ENCODE peak calls at places on chromosomes 13 and 19, in eight cellular contexts. M, G, D, R, U, X, E and O are unnamed samples.

GRCh38 chr13:43229506-43229905 is 206.1 kb downstream of the DNAJC15 start:
- DNase-seq in E (peak), M (no peak), U (peak), R (peak), G (peak), D (no peak), X (peak), O (no peak)

GRCh38 chr13:46866150-46866549 is 30.7 kb downstream of the HTR2A start:
- DNase-seq in M (no peak), U (peak), G (peak), R (peak), D (peak), X (peak), E (peak), O (peak)

GRCh38 chr13:89832827-89833226 is 1514.7 kb upstream of the MIR17HG start:
- DNase-seq in E (no peak), R (no peak), D (no peak), X (no peak), U (no peak), G (no peak), M (no peak), O (no peak)

GRCh38 chr13:50016421-50016820 is 1.2 kb downstream of the KCNRG start:
- DNase-seq in X (peak), E (peak), R (no peak), U (peak), M (no peak), G (no peak), D (no peak), O (no peak)

GRCh38 chr13:37595162-37595561 is 3.4 kb downstream of the POSTN start:
- DNase-seq in E (no peak), D (no peak), R (no peak), M (no peak), U (peak), X (peak), G (peak), O (no peak)

GRCh38 chr13:61410669-61411297 is 4.9 kb downstream of the PCDH20 start:
- DNase-seq in R (no peak), M (no peak), D (no peak), E (no peak), G (peak), X (peak), U (peak), O (no peak)

GRCh38 chr19:29535432-29535831 is 9.6 kb downstream of the VSTM2B start:
- DNase-seq in E (no peak), D (peak), R (no peak), M (no peak), G (no peak), X (no peak), U (no peak), O (no peak)

GRCh38 chr19:35714601-35715354 is 3.0 kb upstream of the KMT2B start:
- DNase-seq in E (no peak), U (no peak), X (no peak), R (no peak), G (no peak), M (no peak), D (no peak), O (no peak)

GRCh38 chr13:104008571-104009435 is 942.6 kb upstream of the SLC10A2 start:
- DNase-seq in G (no peak), M (no peak), X (peak), R (peak), U (peak), E (no peak), D (no peak), O (no peak)

GRCh38 chr19:7098701-7099596 is 29.4 kb downstream of the ZNF557 start:
- DNase-seq in R (peak), M (peak), E (peak), X (peak), D (peak), U (peak), G (peak), O (peak)

GRCh38 chr19:54928299-54928698 is 19.0 kb downstream of the NLRP7 start:
- DNase-seq in U (no peak), E (no peak), G (no peak), M (no peak), R (no peak), D (no peak), X (no peak), O (no peak)

GRCh38 chr19:28862238-28862637 is 350.7 kb downstream of the UQCRFS1 start:
- DNase-seq in G (no peak), M (no peak), R (no peak), E (no peak), X (peak), U (no peak), D (no peak), O (no peak)

GRCh38 chr19:32380269-32380668 is 25.3 kb upstream of the DPY19L3 start:
- DNase-seq in R (no peak), G (no peak), D (no peak), E (no peak), M (no peak), X (no peak), U (no peak), O (no peak)

GRCh38 chr13:29847501-29847983 is 2.9 kb downstream of the UBL3 start:
- DNase-seq in M (no peak), E (peak), D (peak), R (no peak), X (peak), G (peak), U (peak), O (no peak)

GRCh38 chr19:3142292-3142670 is 6.4 kb downstream of the GNA15 start:
- DNase-seq in G (peak), D (no peak), M (no peak), X (peak), E (peak), R (peak), U (peak), O (no peak)

GRCh38 chr13:46803586-46803985 is 6.6 kb upstream of the ESD start:
- DNase-seq in E (no peak), R (no peak), D (no peak), M (no peak), X (no peak), G (no peak), U (peak), O (no peak)

GRCh38 chr13:92097337-92097903 is 699.0 kb downstream of the GPC5 start:
- DNase-seq in M (no peak), D (no peak), X (no peak), U (peak), R (no peak), G (no peak), E (no peak), O (no peak)

GRCh38 chr19:39542198-39542597 is 2.2 kb upstream of the EID2 start:
- DNase-seq in G (no peak), U (no peak), R (no peak), X (no peak), E (no peak), D (no peak), M (peak), O (no peak)

GRCh38 chr19:17775245-17775927 is 19.6 kb upstream of the B3GNT3 start:
- DNase-seq in X (peak), D (peak), R (no peak), U (no peak), E (no peak), G (peak), M (peak), O (peak)

GRCh38 chr13:31749929-31750328 is 10.6 kb downstream of the RXFP2 start:
- DNase-seq in D (no peak), R (peak), E (peak), M (no peak), U (peak), G (peak), X (peak), O (no peak)

GRCh38 chr19:55440411-55441105 is 2.5 kb downstream of the SHISA7 start:
- DNase-seq in R (no peak), D (peak), U (no peak), X (no peak), M (no peak), G (no peak), E (no peak), O (no peak)

GRCh38 chr13:40534456-40534855 is 132.0 kb downstream of the FOXO1 start:
- DNase-seq in M (no peak), G (no peak), E (no peak), D (no peak), U (peak), X (no peak), R (no peak), O (no peak)

GRCh38 chr19:33905473-33905936 is 108.8 kb downstream of the KCTD15 start:
- DNase-seq in U (peak), M (peak), E (no peak), D (peak), G (no peak), R (no peak), X (no peak), O (peak)

GRCh38 chr19:29704562-29705558 is 10.2 kb downstream of the C19orf12 start:
- DNase-seq in U (no peak), E (no peak), R (no peak), G (no peak), D (no peak), M (no peak), X (no peak), O (no peak)

GRCh38 chr13:69168436-69168835 is 939.2 kb upstream of the ATXN8OS start:
- DNase-seq in X (no peak), U (no peak), E (no peak), M (no peak), G (no peak), D (no peak), R (no peak), O (no peak)

GRCh38 chr13:109385161-109385560 is 401.2 kb downstream of the IRS2 start:
- DNase-seq in E (peak), G (peak), R (peak), M (no peak), X (no peak), U (peak), D (no peak), O (no peak)

GRCh38 chr19:44907613-44908012 is 2.0 kb downstream of the APOE start:
- DNase-seq in R (no peak), G (no peak), X (no peak), D (no peak), E (no peak), M (no peak), U (no peak), O (no peak)

GRCh38 chr19:44903216-44903601 is 2.4 kb upstream of the APOE start:
- DNase-seq in D (no peak), R (no peak), U (no peak), X (no peak), E (no peak), M (no peak), G (no peak), O (no peak)

GRCh38 chr19:44903602-44904425 is 1.8 kb upstream of the APOE start:
- DNase-seq in U (peak), R (no peak), G (peak), D (peak), X (peak), E (peak), M (peak), O (peak)

GRCh38 chr19:44905437-44906160 is at the start of gene APOE:
- DNase-seq in G (no peak), R (no peak), X (no peak), D (peak), E (no peak), M (peak), U (no peak), O (no peak)

DNA sequence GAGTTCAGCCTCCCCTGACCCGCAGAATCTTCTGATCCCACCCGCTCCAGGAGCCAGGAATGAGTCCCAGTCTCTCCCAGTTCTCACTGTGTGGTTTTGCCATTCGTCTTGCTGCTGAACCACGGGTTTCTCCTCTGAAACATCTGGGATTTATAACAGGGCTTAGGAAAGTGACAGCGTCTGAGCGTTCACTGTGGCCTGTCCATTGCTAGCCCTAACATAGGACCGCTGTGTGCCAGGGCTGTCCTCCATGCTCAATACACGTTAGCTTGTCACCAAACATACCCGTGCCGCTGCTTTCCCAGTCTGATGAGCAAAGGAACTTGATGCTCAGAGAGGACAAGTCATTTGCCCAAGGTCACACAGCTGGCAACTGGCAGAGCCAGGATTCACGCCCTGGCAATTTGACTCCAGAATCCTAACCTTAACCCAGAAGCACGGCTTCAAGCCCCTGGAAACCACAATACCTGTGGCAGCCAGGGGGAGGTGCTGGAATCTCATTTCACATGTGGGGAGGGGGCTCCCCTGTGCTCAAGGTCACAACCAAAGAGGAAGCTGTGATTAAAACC is 1.1 kb upstream of the APOE start:
- DNase-seq in U (no peak), D (no peak), R (no peak), M (no peak), E (no peak), G (no peak), X (no peak), O (no peak)
- TF ChIP-seq CTCF in U (no peak), D (no peak), R (peak), M (no peak), E (no peak), G (peak), X (peak), O (peak)

GRCh38 chr19:11025006-11025405 is 64.2 kb downstream of the SMARCA4 start:
- DNase-seq in X (no peak), M (no peak), D (no peak), U (no peak), E (no peak), R (no peak), G (no peak), O (no peak)
- TF ChIP-seq CTCF in X (no peak), M (no peak), D (no peak), U (no peak), E (no peak), R (no peak), G (no peak), O (no peak)

GRCh38 chr13:27201661-27202060 is 30.1 kb upstream of the USP12 start:
- DNase-seq in M (no peak), U (no peak), E (peak), X (no peak), G (no peak), D (no peak), R (no peak), O (no peak)

GRCh38 chr13:27199691-27200090 is 28.1 kb upstream of the USP12 start:
- DNase-seq in U (no peak), D (no peak), G (no peak), E (no peak), X (no peak), R (no peak), M (no peak), O (no peak)

GRCh38 chr13:27200413-27201066 is 28.9 kb upstream of the USP12 start:
- DNase-seq in U (peak), G (no peak), X (peak), E (no peak), D (no peak), M (no peak), R (no peak), O (no peak)

GRCh38 chr13:27203186-27203585 is 31.6 kb upstream of the USP12 start:
- DNase-seq in G (no peak), D (no peak), M (no peak), X (no peak), E (no peak), U (no peak), R (no peak), O (no peak)

GRCh38 chr13:27203854-27204253 is 32.2 kb upstream of the USP12 start:
- DNase-seq in U (no peak), E (no peak), D (no peak), G (peak), X (peak), R (no peak), M (no peak), O (no peak)
- TF ChIP-seq CTCF in U (peak), E (peak), D (no peak), G (peak), X (peak), R (peak), M (no peak), O (no peak)

GRCh38 chr13:76019421-76020044 is 383.4 kb downstream of the LMO7 start:
- DNase-seq in R (no peak), X (no peak), U (peak), M (peak), D (peak), G (no peak), E (no peak), O (peak)

GRCh38 chr13:76014618-76015315 is 378.6 kb downstream of the LMO7 start:
- DNase-seq in R (no peak), G (peak), D (peak), U (peak), X (peak), E (peak), M (no peak), O (no peak)

GRCh38 chr13:76020421-76020955 is 384.4 kb downstream of the LMO7 start:
- DNase-seq in D (no peak), M (no peak), U (no peak), R (no peak), E (no peak), G (no peak), X (no peak), O (no peak)

GRCh38 chr13:76017861-76018556 is 381.9 kb downstream of the LMO7 start:
- DNase-seq in G (no peak), E (no peak), D (no peak), U (no peak), X (no peak), R (no peak), M (no peak), O (no peak)

DNA sequence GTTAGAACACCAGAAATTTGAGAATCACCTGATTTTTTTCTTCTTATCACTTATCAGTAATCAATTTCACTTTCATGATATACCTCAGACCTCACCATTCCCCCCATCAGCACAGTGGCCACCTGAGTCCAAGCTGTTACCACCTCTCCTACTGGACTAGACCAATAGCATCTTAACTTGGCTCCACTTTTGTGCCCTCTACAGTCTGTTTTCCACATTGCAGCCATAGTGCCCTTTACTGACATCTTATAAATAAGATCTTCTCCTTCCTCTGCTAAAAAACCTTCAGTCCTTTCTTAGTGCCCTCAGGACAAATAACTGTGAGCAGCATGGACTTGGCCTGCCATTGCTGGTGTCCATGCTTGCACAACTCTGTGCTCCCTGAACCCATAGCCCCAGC is 380.7 kb downstream of the LMO7 start:
- DNase-seq in G (peak), X (peak), D (peak), M (peak), R (no peak), E (no peak), U (peak), O (no peak)
- TF ChIP-seq CTCF in G (peak), X (peak), D (peak), M (peak), R (peak), E (peak), U (peak), O (peak)

DNA sequence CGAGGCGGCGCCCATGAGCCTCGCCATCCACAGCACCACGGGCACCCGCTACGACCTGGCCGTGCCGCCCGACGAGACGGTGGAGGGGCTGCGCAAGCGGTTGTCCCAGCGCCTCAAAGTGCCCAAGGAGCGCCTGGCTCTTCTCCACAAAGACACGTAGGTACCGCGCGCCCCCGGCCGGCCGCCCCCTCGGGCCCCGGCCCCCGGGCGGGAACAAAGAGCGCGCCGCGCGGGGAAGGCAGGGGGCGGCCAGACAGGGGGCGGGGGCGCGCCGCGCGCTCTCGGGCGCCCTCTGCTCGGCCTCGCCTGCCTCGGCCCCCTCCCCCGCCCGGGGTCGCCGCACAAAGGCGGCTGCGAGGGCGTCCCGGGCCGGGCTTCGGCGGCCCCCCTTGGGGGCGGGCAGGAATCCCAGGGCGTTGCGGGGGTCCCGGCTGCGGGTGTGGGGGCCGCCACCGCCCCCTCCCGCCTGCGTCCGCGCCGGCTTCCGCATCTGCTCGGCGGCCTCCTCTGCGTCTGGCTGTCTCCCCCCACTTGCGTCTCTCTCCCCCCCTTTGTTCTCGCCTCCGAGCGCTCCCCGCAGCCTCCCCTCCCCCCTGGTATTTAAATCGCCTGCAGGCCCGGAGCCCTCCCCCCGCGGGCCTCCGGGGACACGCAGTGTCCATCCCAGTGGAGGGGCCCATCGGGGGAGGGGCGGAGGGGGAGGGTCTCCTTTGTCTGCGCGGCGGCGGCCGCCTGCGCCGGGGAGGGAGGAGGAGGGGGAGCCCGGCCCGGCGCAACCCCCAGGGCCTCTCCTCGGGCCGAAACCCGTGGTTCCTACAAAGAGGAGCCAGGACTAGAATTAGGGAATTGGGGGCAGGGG is 2.2 kb downstream of the MIDN start:
- DNase-seq in X (peak), G (peak), U (peak), E (no peak), D (peak), M (peak), R (no peak), O (peak)
- TF ChIP-seq CTCF in X (no peak), G (no peak), U (no peak), E (no peak), D (no peak), M (no peak), R (no peak), O (no peak)